ENCODE peak calls at places on chromosomes 12 and 14, in four cellular contexts. One of them, this sample, is unnamed.

GRCh38 chr14:54776361-54777001 is 126.1 kb downstream of the GCH1 start:
- DNase-seq in HepG2: no peak
- DNase-seq in K562: no peak
- DNase-seq in HCT116: no peak
- DNase-seq in this sample: no peak

GRCh38 chr12:95593266-95593871 is 42.1 kb upstream of the USP44 start:
- DNase-seq in HepG2: no peak
- DNase-seq in K562: no peak
- DNase-seq in HCT116: no peak
- DNase-seq in this sample: no peak

GRCh38 chr12:71746983-71747611 is 7.6 kb upstream of the RAB21 start:
- DNase-seq in HepG2: peak; percentile 66
- DNase-seq in K562: peak; percentile 73
- DNase-seq in HCT116: peak; percentile 49
- DNase-seq in this sample: no peak

GRCh38 chr14:34649344-34649743 is 19.4 kb upstream of the SNX6 start:
- DNase-seq in HepG2: no peak
- DNase-seq in HCT116: no peak
- DNase-seq in K562: peak; percentile 31
- DNase-seq in this sample: no peak

GRCh38 chr14:56587701-56588100 is 8.1 kb downstream of the TMEM260 start:
- DNase-seq in K562: no peak
- DNase-seq in HepG2: no peak
- DNase-seq in HCT116: no peak
- DNase-seq in this sample: no peak

GRCh38 chr12:24591079-24591626 is 357.7 kb downstream of the BCAT1 start:
- DNase-seq in HepG2: no peak
- DNase-seq in K562: no peak
- DNase-seq in HCT116: no peak
- DNase-seq in this sample: no peak

GRCh38 chr12:52248541-52249035 is 15.5 kb downstream of the KRT7 start:
- DNase-seq in HCT116: no peak
- DNase-seq in K562: no peak
- DNase-seq in HepG2: no peak
- DNase-seq in this sample: no peak

GRCh38 chr12:106144847-106145246 is 6.1 kb upstream of the NUAK1 start:
- DNase-seq in K562: no peak
- DNase-seq in HCT116: no peak
- DNase-seq in HepG2: no peak
- DNase-seq in this sample: no peak

GRCh38 chr14:58639842-58640484 is 2.2 kb downstream of the DACT1 start:
- DNase-seq in K562: peak; percentile 17
- DNase-seq in HepG2: peak; percentile 15
- DNase-seq in HCT116: peak; percentile 62
- DNase-seq in this sample: peak; percentile 27

GRCh38 chr14:50501642-50502041 is 30.7 kb downstream of the MAP4K5 start:
- DNase-seq in HepG2: no peak
- DNase-seq in HCT116: no peak
- DNase-seq in K562: no peak
- DNase-seq in this sample: no peak

GRCh38 chr12:106445981-106446380 is 88.4 kb downstream of the POLR3B start:
- DNase-seq in HCT116: no peak
- DNase-seq in K562: no peak
- DNase-seq in HepG2: no peak
- DNase-seq in this sample: no peak

GRCh38 chr14:104680806-104681688 is 8.4 kb upstream of the INF2 start:
- DNase-seq in HCT116: no peak
- DNase-seq in HepG2: peak; percentile 73
- DNase-seq in K562: no peak
- DNase-seq in this sample: no peak

GRCh38 chr12:27344760-27345159 is 12.1 kb downstream of the BMAL2 start:
- DNase-seq in K562: no peak
- DNase-seq in HCT116: no peak
- DNase-seq in HepG2: no peak
- DNase-seq in this sample: no peak

GRCh38 chr14:56816575-56817391 is 6.5 kb upstream of the OTX2 start:
- DNase-seq in K562: no peak
- DNase-seq in HCT116: no peak
- DNase-seq in HepG2: no peak
- DNase-seq in this sample: no peak

GRCh38 chr12:5580911-5581488 is 149.1 kb downstream of the NTF3 start:
- DNase-seq in HepG2: no peak
- DNase-seq in HCT116: no peak
- DNase-seq in K562: no peak
- DNase-seq in this sample: no peak

GRCh38 chr12:69343885-69344612 is 4.1 kb upstream of the LYZ start:
- DNase-seq in HCT116: no peak
- DNase-seq in HepG2: no peak
- DNase-seq in K562: no peak
- DNase-seq in this sample: no peak

GRCh38 chr14:71238835-71239234 is 331.6 kb downstream of the PCNX1 start:
- DNase-seq in HCT116: no peak
- DNase-seq in HepG2: no peak
- DNase-seq in K562: no peak
- DNase-seq in this sample: no peak

GRCh38 chr12:121858662-121859572 is at the start of gene HPD:
- DNase-seq in HCT116: no peak
- DNase-seq in HepG2: peak; percentile 91
- DNase-seq in K562: no peak
- DNase-seq in this sample: no peak

GRCh38 chr14:89256273-89256672 is 160.8 kb downstream of the FOXN3 start:
- DNase-seq in K562: no peak
- DNase-seq in HepG2: no peak
- DNase-seq in HCT116: no peak
- DNase-seq in this sample: no peak

GRCh38 chr14:93923586-93923985 is 3.6 kb upstream of the FAM181A start:
- DNase-seq in K562: no peak
- DNase-seq in HCT116: no peak
- DNase-seq in HepG2: no peak
- DNase-seq in this sample: no peak

GRCh38 chr14:105281354-105282097 is 19.3 kb downstream of the BRF1 start:
- DNase-seq in K562: peak; percentile 52
- DNase-seq in HepG2: peak; percentile 46
- DNase-seq in HCT116: no peak
- DNase-seq in this sample: no peak

GRCh38 chr12:45490232-45490881 is 239.1 kb upstream of the ARID2 start:
- DNase-seq in HepG2: no peak
- DNase-seq in HCT116: no peak
- DNase-seq in K562: no peak
- DNase-seq in this sample: no peak

GRCh38 chr14:65585216-65585615 is 172.7 kb downstream of the FUT8 start:
- DNase-seq in HCT116: no peak
- DNase-seq in K562: no peak
- DNase-seq in HepG2: no peak
- DNase-seq in this sample: no peak

GRCh38 chr14:59474172-59474571 is 9.0 kb upstream of the GPR135 start:
- DNase-seq in HCT116: no peak
- DNase-seq in K562: no peak
- DNase-seq in HepG2: no peak
- DNase-seq in this sample: no peak

GRCh38 chr12:123363743-123364531 is 710 bp downstream of the SBNO1 start:
- DNase-seq in K562: peak; percentile 44
- DNase-seq in HCT116: no peak
- DNase-seq in HepG2: peak; percentile 47
- DNase-seq in this sample: no peak

GRCh38 chr14:22982477-22983245 is at the start of gene AJUBA:
- DNase-seq in K562: peak; percentile 93
- DNase-seq in HCT116: peak; percentile 78
- DNase-seq in HepG2: peak; percentile 98
- DNase-seq in this sample: no peak
- TF ChIP-seq REST in K562: no peak
- TF ChIP-seq REST in HCT116: no peak
- TF ChIP-seq REST in HepG2: no peak
- TF ChIP-seq REST in this sample: no peak

DNA sequence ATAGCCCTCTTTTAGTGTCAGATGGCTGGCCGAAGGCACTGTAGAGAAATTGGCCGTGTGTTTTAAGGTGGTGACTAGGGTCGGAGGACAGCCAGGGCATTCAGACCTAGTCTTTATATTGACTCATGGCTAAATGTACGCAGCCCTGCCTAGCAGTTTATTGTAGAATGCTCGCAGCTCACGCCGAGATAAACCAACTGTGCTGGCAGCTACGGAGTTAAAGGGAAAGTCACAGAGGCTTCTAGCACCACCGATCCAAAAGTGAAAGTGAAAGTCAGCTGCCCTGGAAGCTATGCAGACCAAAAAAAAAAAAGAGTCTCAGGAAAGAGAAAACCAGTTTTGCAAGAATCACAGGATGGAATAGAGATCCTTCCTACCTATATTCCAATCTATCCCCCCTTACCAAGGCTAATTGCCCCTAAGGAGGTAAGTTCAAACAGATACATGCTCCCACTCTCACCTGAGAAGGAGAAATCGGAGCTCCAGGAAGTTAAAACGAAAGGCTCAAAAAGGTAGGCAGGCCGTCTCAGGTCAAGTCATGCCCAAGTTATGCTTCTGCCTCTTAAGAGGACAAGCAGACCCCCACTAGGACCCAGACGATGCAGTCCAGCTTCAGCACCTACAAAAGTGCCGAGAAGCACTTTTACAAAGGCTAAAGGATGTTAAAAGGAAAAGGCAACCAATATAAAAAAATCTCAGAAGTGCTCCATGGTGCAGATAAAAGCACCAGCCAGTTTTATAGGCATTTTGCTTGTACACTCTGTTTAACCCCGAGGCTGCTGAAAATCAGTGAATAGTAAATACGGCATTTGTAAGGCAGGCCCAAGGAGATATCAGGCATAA is 24.8 kb downstream of the KLRK1 start:
- DNase-seq in HCT116: peak; percentile 71
- DNase-seq in HepG2: peak; percentile 53
- DNase-seq in K562: peak; percentile 73
- DNase-seq in this sample: peak; percentile 72
- TF ChIP-seq TCF7L2 in HCT116: peak; percentile 81
- TF ChIP-seq TCF7L2 in HepG2: no peak
- TF ChIP-seq TCF7L2 in K562: no peak
- TF ChIP-seq TCF7L2 in this sample: peak; percentile 89

DNA sequence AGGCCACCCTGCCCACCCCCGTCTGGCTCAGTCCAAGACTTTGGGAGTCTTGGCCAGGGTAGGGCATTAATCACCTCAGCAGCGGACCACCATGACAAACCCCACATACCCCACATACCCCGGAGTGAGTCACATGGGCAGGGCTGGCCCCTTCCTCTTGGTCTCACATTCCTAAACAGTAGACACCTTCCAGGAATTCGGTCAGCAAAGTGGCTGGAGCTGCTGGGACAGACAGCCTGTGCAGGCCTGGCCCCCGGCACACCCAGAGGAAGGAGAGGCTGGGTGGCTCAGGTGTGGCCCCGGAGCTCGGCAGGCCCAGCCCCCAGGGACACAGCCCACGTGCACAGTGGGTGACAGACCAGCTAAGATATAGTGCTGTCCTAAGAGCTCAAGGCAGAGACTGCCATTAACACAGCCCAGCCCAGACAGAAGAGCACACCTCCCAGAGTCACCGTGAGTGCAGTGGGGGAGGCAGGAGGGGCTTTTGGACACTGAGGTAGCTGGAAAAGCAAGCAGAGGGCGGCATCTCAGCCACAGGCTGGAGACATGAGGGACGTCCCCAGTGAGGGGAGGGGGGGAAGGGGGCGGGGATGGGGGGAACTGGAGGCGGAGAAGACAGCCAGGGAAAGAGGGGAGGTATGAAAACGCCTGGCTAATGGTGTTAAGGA is 24.0 kb downstream of the CCDC85C start:
- DNase-seq in HepG2: no peak
- DNase-seq in K562: peak; percentile 14
- DNase-seq in HCT116: peak; percentile 47
- DNase-seq in this sample: no peak
- TF ChIP-seq POLR2AphosphoS5 in HepG2: no peak
- TF ChIP-seq POLR2AphosphoS5 in K562: no peak
- TF ChIP-seq POLR2AphosphoS5 in HCT116: peak; percentile 47
- TF ChIP-seq POLR2AphosphoS5 in this sample: no peak

GRCh38 chr14:77707724-77708408 is at the start of the genes ALKBH1 and SLIRP:
- DNase-seq in K562: peak; percentile 88
- DNase-seq in HepG2: peak; percentile 81
- DNase-seq in HCT116: peak; percentile 59
- DNase-seq in this sample: peak; percentile 36
- TF ChIP-seq REST in K562: no peak
- TF ChIP-seq REST in HepG2: no peak
- TF ChIP-seq REST in HCT116: no peak
- TF ChIP-seq REST in this sample: no peak

This sample was measured in Panc1.